ENCODE peak calls at places on chromosomes 5 and 9, in seven cellular contexts. D is lower leg skin, X is WERI-Rb-1, V is neural crest cell, K is cardiac muscle cell, S is cardiac fibroblast, Y is AG10803. O is an unnamed sample.

GRCh38 chr5:172701336-172702061 is 60.4 kb downstream of the NEURL1B start:
- DNase-seq in V (no peak), X (no peak), D (no peak), S (no peak), K (no peak), Y (no peak), O (no peak)

GRCh38 chr5:54757541-54757940 is 227.9 kb downstream of the ESM1 start:
- DNase-seq in Y (no peak), S (no peak), D (peak), V (no peak), X (no peak), K (no peak), O (no peak)

GRCh38 chr9:91078041-91078441 is 276.4 kb downstream of the SYK start:
- DNase-seq in K (peak), X (no peak), Y (peak), S (peak), V (no peak), D (no peak), O (no peak)

GRCh38 chr5:37792976-37793328 is 46.9 kb downstream of the GDNF start:
- DNase-seq in V (no peak), D (no peak), S (no peak), X (no peak), K (peak), Y (peak), O (peak)

GRCh38 chr5:9714187-9714586 is 84.0 kb upstream of the TAS2R1 start:
- DNase-seq in V (no peak), S (no peak), K (no peak), Y (peak), D (no peak), X (no peak), O (peak)

GRCh38 chr9:94150890-94151660 is 66.8 kb downstream of the PTPDC1 start:
- DNase-seq in Y (peak), S (no peak), X (no peak), V (no peak), D (no peak), K (no peak), O (no peak)

GRCh38 chr5:145941677-145942130 is 5.3 kb downstream of the SH3RF2 start:
- DNase-seq in Y (peak), S (no peak), V (no peak), K (no peak), D (no peak), X (no peak), O (peak)

GRCh38 chr5:131022811-131023210 is 142.2 kb downstream of the HINT1 start:
- DNase-seq in Y (no peak), X (no peak), D (no peak), K (no peak), V (no peak), S (no peak), O (no peak)

GRCh38 chr5:89967806-89968444 is 441.6 kb downstream of the CETN3 start:
- DNase-seq in X (no peak), K (peak), Y (peak), D (no peak), S (peak), V (no peak), O (no peak)

GRCh38 chr9:110058304-110058953 is 149.5 kb downstream of the C9orf152 start:
- DNase-seq in X (peak), K (peak), D (no peak), Y (peak), S (peak), V (peak), O (peak)

GRCh38 chr9:37410969-37411785 is 11.3 kb upstream of the GRHPR start:
- DNase-seq in S (peak), K (peak), V (no peak), Y (no peak), X (no peak), D (no peak), O (peak)

GRCh38 chr5:177093082-177093712 is 6.5 kb downstream of the FGFR4 start:
- DNase-seq in K (no peak), X (no peak), S (no peak), Y (no peak), V (no peak), D (no peak), O (no peak)

GRCh38 chr5:77843570-77844407 is 67.7 kb upstream of the TBCA start:
- DNase-seq in V (no peak), X (no peak), D (no peak), Y (no peak), S (no peak), K (peak), O (no peak)

GRCh38 chr5:61624966-61625681 is 293.1 kb downstream of the ZSWIM6 start:
- DNase-seq in V (no peak), S (no peak), D (no peak), Y (no peak), K (no peak), X (no peak), O (no peak)

GRCh38 chr5:93926831-93927600 is 185.6 kb upstream of the POU5F2 start:
- DNase-seq in Y (peak), X (no peak), S (peak), D (no peak), V (no peak), K (no peak), O (peak)

GRCh38 chr9:100160021-100160420 is 61.0 kb downstream of the INVS start:
- DNase-seq in K (peak), V (no peak), X (no peak), Y (no peak), S (no peak), D (no peak), O (no peak)

GRCh38 chr5:38601843-38602424 is 45.5 kb upstream of the LIFR start:
- DNase-seq in X (no peak), V (no peak), Y (no peak), D (no peak), S (no peak), K (no peak), O (peak)

GRCh38 chr9:113622600-113623400 is 159.3 kb downstream of the RGS3 start:
- DNase-seq in X (no peak), D (peak), Y (peak), K (peak), S (peak), V (no peak), O (peak)

GRCh38 chr5:176559683-176560082 is 10.5 kb downstream of the CDHR2 start:
- DNase-seq in S (no peak), X (no peak), V (no peak), D (no peak), K (no peak), Y (no peak), O (no peak)

GRCh38 chr5:113244966-113245365 is 189.8 kb downstream of the TSSK1B start:
- DNase-seq in X (no peak), D (no peak), Y (no peak), K (no peak), S (no peak), V (no peak), O (no peak)

GRCh38 chr5:115770466-115770865 is 46.0 kb downstream of the CDO1 start:
- DNase-seq in X (no peak), K (no peak), D (no peak), S (no peak), V (no peak), Y (peak), O (no peak)

GRCh38 chr9:80615964-80616363 is 1044.2 kb downstream of the TLE4 start:
- DNase-seq in Y (peak), S (peak), X (no peak), D (no peak), K (peak), V (no peak), O (no peak)

GRCh38 chr9:121823451-121824169 is 172.2 kb downstream of the DAB2IP start:
- DNase-seq in V (no peak), K (no peak), D (peak), X (peak), S (no peak), Y (no peak), O (no peak)

GRCh38 chr5:1039210-1039548 is 30.6 kb downstream of the NKD2 start:
- DNase-seq in D (no peak), V (no peak), X (no peak), K (no peak), Y (no peak), S (no peak), O (no peak)

GRCh38 chr5:5483880-5484595 is 61.6 kb downstream of the ICE1 start:
- DNase-seq in X (no peak), S (peak), D (no peak), K (peak), Y (peak), V (no peak), O (peak)

GRCh38 chr5:101390317-101390908 is 487.3 kb upstream of the ST8SIA4 start:
- DNase-seq in K (peak), V (peak), Y (peak), S (peak), D (no peak), X (peak), O (peak)

GRCh38 chr5:148615644-148616283 is 38.6 kb downstream of the HTR4 start:
- DNase-seq in D (no peak), Y (peak), V (no peak), S (peak), K (no peak), X (no peak), O (peak)

GRCh38 chr5:78984611-78985406 is at the start of gene ARSB:
- DNase-seq in S (peak), X (peak), Y (peak), K (peak), D (peak), V (peak), O (peak)
- TF ChIP-seq CTCF in S (peak), X (no peak), Y (peak), K (peak), D (no peak), V (peak), O (no peak)

DNA sequence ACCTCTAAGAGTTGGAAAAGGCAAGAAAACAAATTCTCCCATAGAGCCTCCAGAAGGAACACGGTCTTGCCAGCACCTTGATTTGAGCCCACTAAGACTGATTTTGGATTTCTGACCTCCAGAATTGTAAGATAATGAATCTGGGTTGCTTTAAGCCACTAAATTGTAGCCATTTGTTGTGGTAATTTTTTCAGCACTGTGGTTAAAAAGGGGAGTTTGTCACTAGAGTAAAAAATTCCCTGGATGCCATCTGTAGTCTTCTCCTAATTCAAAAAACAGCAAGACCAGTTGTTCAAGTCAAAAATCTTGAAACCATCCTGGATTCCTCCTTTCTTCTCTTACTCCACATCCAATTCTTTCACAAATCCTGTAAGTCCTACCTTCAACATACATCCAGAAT is 39.6 kb downstream of the NRG2 start:
- DNase-seq in D (no peak), S (no peak), X (no peak), K (no peak), Y (no peak), V (no peak), O (no peak)
- TF ChIP-seq CTCF in D (no peak), S (no peak), X (no peak), K (no peak), Y (no peak), V (no peak), O (no peak)

DNA sequence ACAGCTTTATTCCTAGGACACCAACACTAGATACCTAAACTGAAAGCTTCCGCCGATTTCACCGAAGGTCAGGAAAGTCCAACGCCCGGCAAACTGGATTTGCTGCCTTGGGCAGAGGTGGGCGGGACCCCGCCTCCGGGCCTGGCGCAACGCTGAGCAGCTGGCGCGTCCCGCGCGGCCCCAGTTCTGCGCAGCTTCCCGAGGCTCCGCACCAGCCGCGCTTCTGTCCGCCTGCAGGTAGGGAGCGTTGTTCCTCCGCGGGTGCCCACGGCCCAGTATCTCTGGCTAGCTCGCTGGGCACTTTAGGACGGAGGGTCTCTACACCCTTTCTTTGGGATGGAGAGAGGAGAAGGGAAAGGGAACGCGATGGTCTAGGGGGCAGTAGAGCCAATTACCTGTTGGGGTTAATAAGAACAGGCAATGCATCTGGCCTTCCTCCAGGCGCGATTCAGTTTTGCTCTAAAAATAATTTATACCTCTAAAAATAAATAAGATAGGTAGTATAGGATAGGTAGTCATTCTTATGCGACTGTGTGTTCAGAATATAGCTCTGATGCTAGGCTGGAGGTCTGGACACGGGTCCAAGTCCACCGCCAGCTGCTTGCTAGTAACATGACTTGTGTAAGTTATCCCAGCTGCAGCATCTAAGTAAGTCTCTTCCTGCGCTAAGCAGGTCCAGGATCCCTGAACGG is at the start of gene CD274:
- DNase-seq in V (peak), S (peak), D (peak), X (peak), K (peak), Y (peak), O (peak)
- TF ChIP-seq CTCF in V (peak), S (peak), D (peak), X (peak), K (peak), Y (peak), O (peak)

DNA sequence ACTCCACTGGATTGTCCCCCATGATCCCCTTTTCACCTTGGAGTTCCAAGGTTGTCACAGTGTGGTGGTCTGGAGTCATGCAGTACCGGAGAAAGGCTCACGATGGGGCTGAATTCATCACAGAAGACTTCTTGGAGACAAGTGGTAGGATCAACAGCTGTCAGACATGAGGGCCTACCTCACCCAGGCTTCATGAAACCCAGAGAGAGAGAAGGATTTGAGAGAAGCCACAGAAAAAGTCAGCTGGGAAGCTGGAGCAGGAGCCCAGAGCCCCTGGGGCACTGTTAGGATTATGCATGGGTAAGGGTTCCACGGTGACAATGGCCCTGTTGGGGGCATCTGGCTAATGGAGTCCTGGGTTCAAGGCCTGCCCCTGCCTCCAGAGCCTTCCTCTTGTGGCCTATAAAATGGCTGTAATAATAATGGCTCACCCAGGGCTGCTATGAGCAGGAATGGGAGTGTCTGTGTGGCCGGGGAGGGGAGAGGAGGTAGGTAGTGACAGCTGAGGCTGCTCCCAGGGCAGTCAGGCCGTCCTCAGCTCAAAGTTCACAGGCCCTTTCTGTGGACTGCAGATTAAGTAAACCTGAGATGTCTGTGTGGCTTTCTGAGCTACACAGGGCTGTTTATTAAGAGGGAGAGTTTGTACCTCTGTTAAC is 910 bp downstream of the TRIM14 start:
- DNase-seq in X (peak), K (peak), V (no peak), D (no peak), S (peak), Y (peak), O (peak)
- TF ChIP-seq CTCF in X (peak), K (no peak), V (peak), D (no peak), S (no peak), Y (peak), O (peak)

O was measured in HFFc6.